ENCODE peak calls at places on chromosomes 5 and 9, in four cellular contexts. One of them, this sample, is unnamed. For H3K27me3, the result is how much of the 10 kb centered on the place peaks cover.

GRCh38 chr9:110276827-110277226 is 20.5 kb upstream of the TXN start:
- DNase-seq in IMR-90: no peak
- DNase-seq in mesenchymal stem cell: no peak
- DNase-seq in H9: no peak
- DNase-seq in this sample: no peak

GRCh38 chr5:139232161-139232724 is 34.1 kb upstream of the SIL1 start:
- DNase-seq in IMR-90: no peak
- DNase-seq in mesenchymal stem cell: no peak
- DNase-seq in H9: no peak
- DNase-seq in this sample: no peak

GRCh38 chr5:114898602-114899001 is 271.1 kb downstream of the TRIM36 start:
- DNase-seq in IMR-90: no peak
- DNase-seq in mesenchymal stem cell: no peak
- DNase-seq in H9: no peak
- DNase-seq in this sample: no peak

GRCh38 chr5:168947212-168947868 is 353.6 kb downstream of the SLIT3 start:
- DNase-seq in IMR-90: peak
- DNase-seq in mesenchymal stem cell: peak
- DNase-seq in H9: peak
- DNase-seq in this sample: peak

GRCh38 chr5:141766152-141766551 is 84.1 kb upstream of the ARAP3 start:
- DNase-seq in IMR-90: no peak
- DNase-seq in mesenchymal stem cell: no peak
- DNase-seq in H9: no peak
- DNase-seq in this sample: no peak

GRCh38 chr9:76662476-76663281 is 101.6 kb upstream of the PCA3 start:
- DNase-seq in IMR-90: no peak
- DNase-seq in mesenchymal stem cell: no peak
- DNase-seq in H9: no peak
- DNase-seq in this sample: no peak

GRCh38 chr5:95042040-95042439 is 242.9 kb downstream of the MCTP1 start:
- DNase-seq in IMR-90: no peak
- DNase-seq in mesenchymal stem cell: no peak
- DNase-seq in H9: no peak
- DNase-seq in this sample: no peak

GRCh38 chr5:110401881-110402280 is 324.6 kb downstream of the TMEM232 start:
- DNase-seq in IMR-90: no peak
- DNase-seq in mesenchymal stem cell: peak
- DNase-seq in H9: no peak
- DNase-seq in this sample: no peak

GRCh38 chr5:50667079-50667652 is 729 bp downstream of the PARP8 start:
- DNase-seq in IMR-90: peak
- DNase-seq in mesenchymal stem cell: peak
- DNase-seq in H9: peak
- DNase-seq in this sample: peak

GRCh38 chr9:26756881-26757280 is 135.7 kb downstream of the CAAP1 start:
- DNase-seq in IMR-90: no peak
- DNase-seq in mesenchymal stem cell: no peak
- DNase-seq in H9: no peak
- DNase-seq in this sample: no peak

GRCh38 chr5:16057277-16057676 is 122.3 kb downstream of the MARCHF11 start:
- DNase-seq in IMR-90: no peak
- DNase-seq in mesenchymal stem cell: no peak
- DNase-seq in H9: no peak
- DNase-seq in this sample: no peak

GRCh38 chr5:128667148-128667547 is 129.1 kb upstream of the FBN2 start:
- DNase-seq in IMR-90: no peak
- DNase-seq in mesenchymal stem cell: no peak
- DNase-seq in H9: no peak
- DNase-seq in this sample: no peak

GRCh38 chr5:106290841-106291240 is 1379.9 kb downstream of the EFNA5 start:
- DNase-seq in IMR-90: peak
- DNase-seq in mesenchymal stem cell: no peak
- DNase-seq in H9: no peak
- DNase-seq in this sample: no peak

GRCh38 chr5:40409600-40409999 is 270.1 kb upstream of the PTGER4 start:
- DNase-seq in IMR-90: no peak
- DNase-seq in mesenchymal stem cell: no peak
- DNase-seq in H9: no peak
- DNase-seq in this sample: no peak

GRCh38 chr9:131423171-131423581 is 29.3 kb downstream of the PRRC2B start:
- DNase-seq in IMR-90: peak
- DNase-seq in mesenchymal stem cell: peak
- DNase-seq in H9: peak
- DNase-seq in this sample: no peak

GRCh38 chr5:122073023-122073422 is 5.0 kb downstream of the LOX start:
- DNase-seq in IMR-90: no peak
- DNase-seq in mesenchymal stem cell: no peak
- DNase-seq in H9: no peak
- DNase-seq in this sample: no peak

GRCh38 chr9:96417610-96418073 is 528 bp downstream of the ZNF367 start:
- DNase-seq in IMR-90: no peak
- DNase-seq in mesenchymal stem cell: peak
- DNase-seq in H9: no peak
- DNase-seq in this sample: peak

GRCh38 chr5:133531634-133532033 is 80.7 kb downstream of the FSTL4 start:
- DNase-seq in IMR-90: peak
- DNase-seq in mesenchymal stem cell: no peak
- DNase-seq in H9: no peak
- DNase-seq in this sample: no peak

GRCh38 chr5:139949710-139950109 is 93.4 kb downstream of the NRG2 start:
- DNase-seq in IMR-90: no peak
- DNase-seq in mesenchymal stem cell: no peak
- DNase-seq in H9: no peak
- DNase-seq in this sample: no peak

GRCh38 chr5:80540691-80541090 is 29.4 kb downstream of the ANKRD34B start:
- DNase-seq in IMR-90: no peak
- DNase-seq in mesenchymal stem cell: no peak
- DNase-seq in H9: no peak
- DNase-seq in this sample: no peak

GRCh38 chr9:21015122-21015815 is 16.2 kb downstream of the HACD4 start:
- DNase-seq in IMR-90: peak
- DNase-seq in mesenchymal stem cell: no peak
- DNase-seq in H9: no peak
- DNase-seq in this sample: no peak

GRCh38 chr9:81455826-81456225 is 233.5 kb downstream of the TLE1 start:
- DNase-seq in IMR-90: no peak
- DNase-seq in mesenchymal stem cell: no peak
- DNase-seq in H9: no peak
- DNase-seq in this sample: no peak

GRCh38 chr5:149053027-149053705 is 9.7 kb downstream of the SH3TC2 start:
- DNase-seq in IMR-90: peak
- DNase-seq in mesenchymal stem cell: no peak
- DNase-seq in H9: no peak
- DNase-seq in this sample: no peak

GRCh38 chr9:74721696-74722660 is 165.7 kb downstream of the TRPM6 start:
- DNase-seq in IMR-90: no peak
- DNase-seq in mesenchymal stem cell: no peak
- DNase-seq in H9: no peak
- DNase-seq in this sample: no peak

GRCh38 chr5:73218552-73219171 is 45.7 kb downstream of the TMEM174 start:
- DNase-seq in IMR-90: peak
- DNase-seq in mesenchymal stem cell: peak
- DNase-seq in H9: no peak
- DNase-seq in this sample: no peak

GRCh38 chr5:86565197-86565789 is 52.4 kb upstream of the COX7C start:
- DNase-seq in IMR-90: no peak
- DNase-seq in mesenchymal stem cell: no peak
- DNase-seq in H9: no peak
- DNase-seq in this sample: no peak

GRCh38 chr5:61298580-61298979 is 33.5 kb upstream of the ZSWIM6 start:
- DNase-seq in IMR-90: peak
- DNase-seq in mesenchymal stem cell: peak
- DNase-seq in H9: no peak
- DNase-seq in this sample: no peak

GRCh38 chr9:8143677-8144076 is 344.1 kb upstream of the DMAC1 start:
- DNase-seq in IMR-90: no peak
- DNase-seq in mesenchymal stem cell: no peak
- DNase-seq in H9: no peak
- DNase-seq in this sample: no peak

GRCh38 chr5:9104576-9105339 is 441.1 kb downstream of the SEMA5A start:
- DNase-seq in IMR-90: peak
- DNase-seq in mesenchymal stem cell: peak
- DNase-seq in H9: no peak
- DNase-seq in this sample: no peak

GRCh38 chr9:136740069-136740468 is 2.7 kb downstream of the LCN10 start:
- DNase-seq in IMR-90: no peak
- DNase-seq in mesenchymal stem cell: no peak
- DNase-seq in H9: no peak
- DNase-seq in this sample: no peak
- H3K27me3 ChIP-seq in IMR-90: half or more
- H3K27me3 ChIP-seq in mesenchymal stem cell: half or more
- H3K27me3 ChIP-seq in H9: under half
- H3K27me3 ChIP-seq in this sample: half or more

DNA sequence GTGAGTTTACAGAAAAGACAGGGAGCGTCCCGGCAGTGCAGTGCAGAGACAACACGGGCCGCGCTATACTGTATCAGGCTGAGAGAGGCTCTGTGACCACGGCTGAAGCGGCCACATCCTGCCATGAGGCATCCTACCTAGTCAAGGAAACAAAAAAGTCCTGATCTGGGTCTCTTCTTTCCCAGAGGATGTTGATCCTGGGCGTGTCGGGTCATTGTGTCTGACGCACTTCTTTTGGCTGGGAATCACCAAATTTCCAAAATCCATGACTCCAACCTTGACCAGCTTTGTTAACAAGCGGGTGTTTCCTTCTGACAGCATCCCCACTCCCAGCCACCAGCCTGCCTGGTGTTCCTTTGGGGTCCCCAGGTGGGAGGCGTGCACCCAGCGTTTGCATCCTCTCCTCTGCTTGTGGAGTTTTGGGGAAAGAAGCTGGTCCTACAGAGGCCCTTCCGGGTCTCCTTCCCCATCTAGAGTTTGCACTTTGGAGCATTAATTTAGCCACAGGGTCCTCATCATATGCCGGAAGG is 91.4 kb upstream of the RAI14 start:
- DNase-seq in IMR-90: no peak
- DNase-seq in mesenchymal stem cell: no peak
- DNase-seq in H9: no peak
- DNase-seq in this sample: no peak
- H2AFZ ChIP-seq in IMR-90: peak
- H2AFZ ChIP-seq in mesenchymal stem cell: no peak
- H2AFZ ChIP-seq in H9: no peak
- H2AFZ ChIP-seq in this sample: peak

GRCh38 chr9:112050544-112051475 is 124.3 kb downstream of the SUSD1 start:
- DNase-seq in IMR-90: peak
- DNase-seq in mesenchymal stem cell: peak
- DNase-seq in H9: no peak
- DNase-seq in this sample: no peak

GRCh38 chr9:112047538-112048066 is 127.5 kb downstream of the SUSD1 start:
- DNase-seq in IMR-90: no peak
- DNase-seq in mesenchymal stem cell: no peak
- DNase-seq in H9: no peak
- DNase-seq in this sample: no peak

GRCh38 chr9:112048924-112049785 is 125.9 kb downstream of the SUSD1 start:
- DNase-seq in IMR-90: peak
- DNase-seq in mesenchymal stem cell: no peak
- DNase-seq in H9: no peak
- DNase-seq in this sample: no peak

GRCh38 chr9:112051812-112052211 is 123.3 kb downstream of the SUSD1 start:
- DNase-seq in IMR-90: no peak
- DNase-seq in mesenchymal stem cell: no peak
- DNase-seq in H9: no peak
- DNase-seq in this sample: no peak

DNA sequence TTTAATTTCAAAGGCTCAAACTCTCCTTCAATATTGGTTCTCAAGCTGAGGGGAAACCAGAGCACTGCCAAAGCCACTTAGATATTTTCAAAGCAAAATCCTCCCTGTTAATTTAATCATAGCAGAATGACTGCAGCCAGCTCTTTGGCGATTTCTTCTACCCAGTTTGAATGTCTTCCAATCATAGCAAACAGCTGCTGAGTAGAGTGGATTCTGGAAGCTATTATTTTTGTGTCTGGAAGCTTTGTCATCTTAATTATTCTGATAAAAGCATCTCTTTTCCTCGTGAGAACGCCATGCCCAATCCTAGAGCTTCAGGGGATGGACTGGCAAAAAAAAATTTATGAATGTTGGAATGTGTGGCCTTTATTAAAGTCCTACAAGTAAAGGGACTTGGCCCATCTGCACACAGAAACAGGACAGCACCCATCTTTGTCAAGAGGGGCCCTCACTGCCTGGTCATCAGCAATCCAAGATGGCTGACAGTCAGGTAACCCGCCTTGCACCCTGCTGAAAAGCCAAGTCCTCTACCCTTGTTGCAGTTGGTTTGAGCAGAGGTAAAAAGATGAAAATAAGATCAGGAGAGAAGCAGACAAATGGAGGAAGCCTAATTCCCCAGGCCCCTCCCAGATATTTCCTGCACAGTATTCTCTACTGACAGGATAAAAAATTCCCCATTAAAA is 125.1 kb downstream of the SUSD1 start:
- DNase-seq in IMR-90: no peak
- DNase-seq in mesenchymal stem cell: no peak
- DNase-seq in H9: no peak
- DNase-seq in this sample: no peak
- H2BK5ac ChIP-seq in IMR-90: peak
- H2BK5ac ChIP-seq in mesenchymal stem cell: peak
- H2BK5ac ChIP-seq in H9: no peak
- H2BK5ac ChIP-seq in this sample: no peak

GRCh38 chr9:92332577-92333287 is 7.0 kb downstream of the CENPP start:
- DNase-seq in IMR-90: peak
- DNase-seq in mesenchymal stem cell: no peak
- DNase-seq in H9: no peak
- DNase-seq in this sample: no peak

GRCh38 chr9:92327283-92327850 is 1.6 kb downstream of the CENPP start:
- DNase-seq in IMR-90: no peak
- DNase-seq in mesenchymal stem cell: no peak
- DNase-seq in H9: no peak
- DNase-seq in this sample: no peak

GRCh38 chr9:92328225-92328624 is 2.5 kb downstream of the CENPP start:
- DNase-seq in IMR-90: peak
- DNase-seq in mesenchymal stem cell: peak
- DNase-seq in H9: no peak
- DNase-seq in this sample: no peak

DNA sequence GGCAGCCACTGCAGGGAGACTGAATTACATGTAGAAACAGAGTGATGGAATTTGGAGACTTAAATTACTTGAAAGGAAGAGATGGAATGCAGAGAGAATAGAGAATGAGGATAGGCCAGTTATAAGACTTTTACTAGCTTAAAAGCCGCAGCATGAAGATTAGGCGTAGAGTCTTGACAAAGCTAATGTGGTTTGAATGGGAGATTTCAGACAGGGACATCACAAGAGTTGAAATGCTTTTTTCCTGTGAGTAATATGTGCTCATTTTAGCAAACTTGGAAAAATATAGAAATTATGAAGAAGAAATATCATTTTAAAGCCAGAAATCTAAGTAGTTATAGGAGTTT is 7.5 kb downstream of the CENPP start:
- DNase-seq in IMR-90: no peak
- DNase-seq in mesenchymal stem cell: no peak
- DNase-seq in H9: no peak
- DNase-seq in this sample: no peak
- H3K27me3 ChIP-seq in IMR-90: under half
- H3K27me3 ChIP-seq in mesenchymal stem cell: under half
- H3K27me3 ChIP-seq in H9: under half
- H3K27me3 ChIP-seq in this sample: under half

GRCh38 chr5:138032028-138032571 is 779 bp downstream of the FAM13B start:
- DNase-seq in IMR-90: peak
- DNase-seq in mesenchymal stem cell: no peak
- DNase-seq in H9: peak
- DNase-seq in this sample: no peak
- H2AFZ ChIP-seq in IMR-90: peak
- H2AFZ ChIP-seq in mesenchymal stem cell: peak
- H2AFZ ChIP-seq in H9: no peak
- H2AFZ ChIP-seq in this sample: peak